ENCODE peak calls at places on chromosomes 13 and 19, in nine cellular contexts. K is endodermal cell, J is thoracic aorta, P is suprapubic skin, U is ovary, M is right lobe of liver, V is HepG2, S is AG04450, H is colonic mucosa. E is an unnamed sample. For H3K9me3, the result is how much of the 10 kb centered on the place peaks cover.

GRCh38 chr19:42199440-42200115 is 17.9 kb downstream of the DEDD2 start:
- DNase-seq in K (peak), J (no peak), P (peak), U (no peak), M (peak), V (no peak), S (no peak), H (no peak), E (peak)

GRCh38 chr13:42001580-42001979 is 40.7 kb upstream of the VWA8 start:
- DNase-seq in K (peak), J (no peak), P (no peak), U (peak), M (no peak), V (no peak), S (peak), H (no peak), E (no peak)

GRCh38 chr13:90445179-90445578 is 902.3 kb upstream of the MIR17HG start:
- DNase-seq in K (peak), J (no peak), P (no peak), U (no peak), M (no peak), V (no peak), S (peak), H (no peak), E (no peak)

GRCh38 chr19:926595-927043 is 784 bp downstream of the ARID3A start:
- DNase-seq in K (peak), J (no peak), P (no peak), U (peak), M (peak), V (no peak), S (no peak), H (peak), E (peak)

GRCh38 chr13:34886476-34886875 is 55.6 kb upstream of the NBEA start:
- DNase-seq in K (no peak), J (no peak), P (no peak), U (no peak), M (no peak), V (no peak), S (no peak), H (no peak), E (no peak)

GRCh38 chr13:32264407-32264806 is 50.8 kb downstream of the ZAR1L start:
- DNase-seq in K (no peak), J (no peak), P (peak), U (peak), M (peak), V (no peak), S (no peak), H (no peak), E (no peak)

GRCh38 chr19:54422136-54422535 is 6.9 kb downstream of the TTYH1 start:
- DNase-seq in K (peak), J (no peak), P (no peak), U (no peak), M (no peak), V (no peak), S (no peak), H (no peak), E (no peak)

GRCh38 chr13:59437902-59438301 is 725.8 kb downstream of the DIAPH3 start:
- DNase-seq in K (no peak), J (no peak), P (no peak), U (no peak), M (no peak), V (no peak), S (no peak), H (no peak), E (no peak)

GRCh38 chr13:48142437-48142836 is 47.5 kb upstream of the MED4 start:
- DNase-seq in K (no peak), J (no peak), P (no peak), U (no peak), M (no peak), V (no peak), S (no peak), H (no peak), E (no peak)

GRCh38 chr19:29805026-29805925 is 6.5 kb upstream of the CCNE1 start:
- DNase-seq in K (no peak), J (no peak), P (no peak), U (peak), M (no peak), V (peak), S (no peak), H (no peak), E (peak)

GRCh38 chr13:46621133-46621532 is 68.2 kb downstream of the LRCH1 start:
- DNase-seq in K (no peak), J (no peak), P (no peak), U (no peak), M (no peak), V (no peak), S (no peak), H (no peak), E (no peak)

GRCh38 chr13:76043882-76044281 is 407.8 kb downstream of the LMO7 start:
- DNase-seq in K (no peak), J (no peak), P (no peak), U (no peak), M (no peak), V (no peak), S (no peak), H (no peak), E (no peak)

GRCh38 chr13:69935043-69935442 is 172.6 kb upstream of the ATXN8OS start:
- DNase-seq in K (no peak), J (no peak), P (no peak), U (no peak), M (no peak), V (peak), S (no peak), H (no peak), E (no peak)

GRCh38 chr19:1068111-1069001 is 1.4 kb downstream of the ARHGAP45 start:
- DNase-seq in K (no peak), J (no peak), P (peak), U (peak), M (peak), V (no peak), S (no peak), H (peak), E (peak)

GRCh38 chr13:99380921-99381645 is 73.9 kb upstream of the GPR183 start:
- DNase-seq in K (peak), J (no peak), P (no peak), U (no peak), M (no peak), V (no peak), S (no peak), H (no peak), E (no peak)

GRCh38 chr13:41361501-41361900 is 50.4 kb downstream of the NAA16 start:
- DNase-seq in K (no peak), J (no peak), P (no peak), U (no peak), M (no peak), V (no peak), S (no peak), H (no peak), E (no peak)

GRCh38 chr19:1111641-1112253 is 8.0 kb downstream of the GPX4 start:
- DNase-seq in K (no peak), J (no peak), P (no peak), U (no peak), M (no peak), V (no peak), S (no peak), H (no peak), E (no peak)

GRCh38 chr19:53634768-53635167 is 3.0 kb downstream of the DPRX start:
- DNase-seq in K (peak), J (no peak), P (no peak), U (no peak), M (no peak), V (peak), S (no peak), H (no peak), E (no peak)

GRCh38 chr13:97344250-97345175 is 89.5 kb upstream of the RAP2A start:
- DNase-seq in K (peak), J (no peak), P (no peak), U (peak), M (no peak), V (peak), S (no peak), H (peak), E (peak)

GRCh38 chr19:35529241-35530218 is 1.4 kb upstream of the SBSN start:
- DNase-seq in K (no peak), J (no peak), P (no peak), U (no peak), M (no peak), V (no peak), S (no peak), H (no peak), E (no peak)

GRCh38 chr19:50534478-50534877 is 20.8 kb upstream of the ASPDH start:
- DNase-seq in K (no peak), J (no peak), P (no peak), U (no peak), M (no peak), V (no peak), S (no peak), H (no peak), E (no peak)

GRCh38 chr13:112995395-112996091 is 26.5 kb downstream of the MCF2L start:
- DNase-seq in K (no peak), J (no peak), P (no peak), U (no peak), M (no peak), V (no peak), S (no peak), H (peak), E (no peak)

GRCh38 chr13:19845758-19846157 is 17.7 kb downstream of the ZMYM5 start:
- DNase-seq in K (no peak), J (peak), P (no peak), U (no peak), M (no peak), V (peak), S (peak), H (peak), E (no peak)

GRCh38 chr13:75364131-75364713 is 117.7 kb downstream of the TBC1D4 start:
- DNase-seq in K (no peak), J (no peak), P (no peak), U (no peak), M (no peak), V (no peak), S (no peak), H (no peak), E (no peak)

GRCh38 chr13:24491853-24492252 is 20.7 kb downstream of the PARP4 start:
- DNase-seq in K (no peak), J (no peak), P (no peak), U (no peak), M (peak), V (no peak), S (no peak), H (no peak), E (no peak)

GRCh38 chr13:26025196-26025595 is 26.6 kb downstream of the SHISA2 start:
- DNase-seq in K (peak), J (no peak), P (no peak), U (no peak), M (no peak), V (no peak), S (no peak), H (no peak), E (no peak)

GRCh38 chr13:39370554-39370953 is 232.4 kb downstream of the LHFPL6 start:
- DNase-seq in K (no peak), J (no peak), P (no peak), U (no peak), M (no peak), V (no peak), S (no peak), H (no peak), E (no peak)

GRCh38 chr19:5436948-5437306 is 18.3 kb upstream of the ZNRF4 start:
- DNase-seq in K (no peak), J (no peak), P (no peak), U (no peak), M (no peak), V (no peak), S (no peak), H (no peak), E (no peak)

GRCh38 chr13:33194820-33195692 is 90.5 kb downstream of the STARD13 start:
- DNase-seq in K (no peak), J (peak), P (no peak), U (no peak), M (no peak), V (peak), S (peak), H (no peak), E (no peak)

GRCh38 chr13:66933994-66934393 is 296.1 kb downstream of the PCDH9 start:
- DNase-seq in K (no peak), J (no peak), P (no peak), U (no peak), M (no peak), V (no peak), S (peak), H (no peak), E (no peak)

GRCh38 chr13:33073338-33073737 is 57.1 kb downstream of the KL start:
- DNase-seq in K (no peak), J (no peak), P (no peak), U (no peak), M (no peak), V (no peak), S (no peak), H (no peak), E (no peak)

GRCh38 chr13:65597839-65598818 is 1632.0 kb downstream of the PCDH9 start:
- DNase-seq in K (peak), J (no peak), P (no peak), U (no peak), M (no peak), V (no peak), S (peak), H (no peak), E (no peak)

GRCh38 chr13:101545521-101545920 is 93.0 kb downstream of the ITGBL1 start:
- DNase-seq in K (no peak), J (no peak), P (no peak), U (no peak), M (no peak), V (no peak), S (no peak), H (no peak), E (no peak)

DNA sequence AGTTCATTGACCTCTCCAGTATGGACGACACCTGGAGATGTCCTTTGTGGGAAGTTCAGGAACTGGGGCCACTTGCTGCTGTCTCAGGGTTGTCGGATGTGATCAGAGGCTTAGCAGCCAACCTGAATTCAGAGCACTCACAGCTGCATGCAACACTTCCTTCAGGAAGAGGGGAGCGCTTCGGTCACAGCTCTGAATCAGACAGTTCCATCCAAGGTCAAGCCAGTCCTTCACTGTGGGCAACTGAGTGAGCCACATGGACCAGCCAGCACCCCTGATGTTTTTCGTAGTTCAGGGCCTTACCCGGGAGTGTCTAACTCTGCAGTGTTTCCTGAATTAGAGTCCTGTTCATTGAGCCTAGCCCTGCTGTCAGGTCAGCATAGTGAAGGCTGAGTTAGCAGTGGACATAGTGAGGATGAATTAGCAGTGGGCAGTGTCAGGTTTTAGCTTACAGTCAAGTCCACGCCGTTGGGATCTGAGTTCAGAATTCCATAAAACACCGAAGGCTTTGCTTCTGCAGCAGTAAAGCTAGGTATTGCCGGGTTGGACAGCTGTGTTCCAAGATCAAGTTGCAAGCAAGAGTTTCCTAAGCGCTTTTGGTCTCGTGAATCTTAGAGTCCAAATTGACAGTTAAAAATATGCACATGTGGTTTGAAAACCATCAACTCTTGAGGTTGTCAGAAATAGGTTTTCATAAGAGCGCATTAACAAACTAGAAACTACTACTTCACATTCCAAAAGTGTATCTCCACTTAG is 5.1 kb downstream of the ZNF555 start:
- DNase-seq in K (no peak), J (no peak), P (no peak), U (no peak), M (no peak), V (no peak), S (no peak), H (no peak), E (no peak)
- H3K9me3 ChIP-seq in K (half or more), J (under half), P (under half), U (under half), M (under half), V (under half), S (half or more), H (under half), E (under half)

GRCh38 chr19:14110650-14111049 is 6.9 kb downstream of the PRKACA start:
- DNase-seq in K (no peak), J (no peak), P (no peak), U (no peak), M (no peak), V (no peak), S (no peak), H (no peak), E (no peak)

GRCh38 chr19:14112809-14113385 is 4.7 kb downstream of the PRKACA start:
- DNase-seq in K (no peak), J (no peak), P (peak), U (peak), M (peak), V (peak), S (no peak), H (no peak), E (no peak)

GRCh38 chr19:14113762-14114414 is 3.7 kb downstream of the PRKACA start:
- DNase-seq in K (peak), J (no peak), P (no peak), U (peak), M (peak), V (no peak), S (no peak), H (peak), E (peak)

GRCh38 chr19:14111486-14111885 is 6.1 kb downstream of the PRKACA start:
- DNase-seq in K (no peak), J (no peak), P (no peak), U (no peak), M (no peak), V (no peak), S (no peak), H (no peak), E (no peak)

GRCh38 chr19:14112051-14112808 is 5.3 kb downstream of the PRKACA start:
- DNase-seq in K (no peak), J (no peak), P (peak), U (peak), M (no peak), V (no peak), S (no peak), H (no peak), E (no peak)
- H3K4me3 ChIP-seq in K (no peak), J (peak), P (peak), U (peak), M (no peak), V (no peak), S (no peak), H (no peak), E (peak)

DNA sequence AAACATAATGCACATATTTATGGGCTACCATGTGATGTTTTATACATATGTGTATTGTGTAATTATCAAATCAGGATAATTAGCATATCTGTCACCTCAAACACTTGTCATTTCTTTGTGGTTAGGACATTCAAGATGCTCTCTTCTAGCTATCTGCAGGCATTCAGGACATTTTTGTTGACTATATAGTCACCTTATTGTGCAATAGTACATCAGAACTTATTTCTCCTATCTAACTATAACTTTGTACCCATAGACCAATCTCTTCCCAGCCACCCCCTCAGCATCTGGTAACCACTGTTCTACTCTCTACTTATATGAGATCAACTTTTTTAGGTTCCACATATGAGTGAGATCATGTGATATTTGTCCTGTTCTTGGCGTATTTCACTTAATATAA is 20.3 kb downstream of the ZNF420 start:
- DNase-seq in K (no peak), J (no peak), P (no peak), U (no peak), M (no peak), V (no peak), S (no peak), H (no peak), E (no peak)
- H3K9me3 ChIP-seq in K (half or more), J (half or more), P (under half), U (under half), M (under half), V (half or more), S (under half), H (under half), E (half or more)

DNA sequence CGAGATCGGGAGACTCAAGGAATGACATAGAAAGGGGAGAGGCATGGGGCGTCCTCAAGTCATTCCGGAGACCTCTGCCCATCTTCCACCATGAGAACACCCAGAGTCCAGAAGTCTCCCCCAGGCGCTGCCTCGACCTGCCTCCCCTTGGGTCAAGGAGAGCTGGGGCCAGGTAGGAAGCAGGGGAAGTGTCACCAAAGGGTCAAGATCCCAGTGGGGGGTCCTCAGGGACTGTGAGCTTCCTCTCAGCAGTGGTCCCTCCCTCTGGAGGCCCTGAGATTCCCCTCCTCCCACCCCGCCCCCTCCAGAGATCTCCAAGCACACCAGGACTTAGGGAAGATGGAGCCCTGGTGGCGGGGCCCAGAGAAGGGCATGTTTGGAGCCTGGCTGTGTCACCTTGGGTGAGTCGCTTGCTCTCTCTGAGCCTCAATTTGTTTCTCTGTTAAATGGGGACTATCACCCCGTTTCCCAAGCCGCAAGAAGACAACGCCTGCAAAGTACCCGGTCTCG is 919 bp downstream of the DACT3 start:
- DNase-seq in K (peak), J (no peak), P (peak), U (peak), M (no peak), V (no peak), S (no peak), H (no peak), E (no peak)
- H3K4me3 ChIP-seq in K (peak), J (peak), P (peak), U (peak), M (peak), V (no peak), S (peak), H (peak), E (peak)